ENCODE peak calls at places on chromosomes 4 and X, in five cellular contexts. One of them, this sample, is unnamed.

GRCh38 chr4:78788005-78788889 is 12.1 kb downstream of the BMP2K start:
- DNase-seq in IMR-90: peak
- DNase-seq in A549: no peak
- DNase-seq in HCT116: no peak
- DNase-seq in SK-N-SH: no peak
- DNase-seq in this sample: no peak

GRCh38 chr4:84493092-84493850 is 5.8 kb downstream of the NKX6-1 start:
- DNase-seq in SK-N-SH: peak
- DNase-seq in A549: no peak
- DNase-seq in HCT116: no peak
- DNase-seq in IMR-90: peak
- DNase-seq in this sample: peak

GRCh38 chrX:41333744-41333993 is 293 bp upstream of the DDX3X start:
- DNase-seq in IMR-90: peak
- DNase-seq in SK-N-SH: no peak
- DNase-seq in HCT116: peak
- DNase-seq in A549: peak
- DNase-seq in this sample: no peak

GRCh38 chrX:48648299-48648698 is 35.3 kb upstream of the WAS start:
- DNase-seq in SK-N-SH: peak
- DNase-seq in A549: no peak
- DNase-seq in HCT116: no peak
- DNase-seq in IMR-90: peak
- DNase-seq in this sample: peak

GRCh38 chrX:2691543-2692220 is 587 bp downstream of the CD99 start:
- DNase-seq in HCT116: no peak
- DNase-seq in IMR-90: peak
- DNase-seq in SK-N-SH: no peak
- DNase-seq in A549: peak
- DNase-seq in this sample: no peak

GRCh38 chrX:76279007-76279406 is 106.1 kb downstream of the PBDC1 start:
- DNase-seq in SK-N-SH: peak
- DNase-seq in IMR-90: peak
- DNase-seq in HCT116: peak
- DNase-seq in A549: peak
- DNase-seq in this sample: peak

GRCh38 chrX:50700921-50701320 is 113.1 kb downstream of the SHROOM4 start:
- DNase-seq in HCT116: no peak
- DNase-seq in A549: no peak
- DNase-seq in SK-N-SH: no peak
- DNase-seq in IMR-90: no peak
- DNase-seq in this sample: no peak

GRCh38 chr4:11585506-11585905 is 156.8 kb upstream of the HS3ST1 start:
- DNase-seq in IMR-90: no peak
- DNase-seq in HCT116: peak
- DNase-seq in A549: peak
- DNase-seq in SK-N-SH: no peak
- DNase-seq in this sample: no peak

GRCh38 chrX:47572773-47573333 is 9.4 kb upstream of the TIMP1 start:
- DNase-seq in HCT116: no peak
- DNase-seq in IMR-90: no peak
- DNase-seq in SK-N-SH: no peak
- DNase-seq in A549: no peak
- DNase-seq in this sample: no peak

GRCh38 chr4:185421366-185422124 is 4.2 kb downstream of the UFSP2 start:
- DNase-seq in SK-N-SH: no peak
- DNase-seq in HCT116: no peak
- DNase-seq in A549: no peak
- DNase-seq in IMR-90: peak
- DNase-seq in this sample: no peak

GRCh38 chrX:19334945-19335626 is 8.6 kb upstream of the PDHA1 start:
- DNase-seq in HCT116: peak
- DNase-seq in SK-N-SH: no peak
- DNase-seq in IMR-90: peak
- DNase-seq in A549: peak
- DNase-seq in this sample: no peak

GRCh38 chrX:124863303-124863702 is 456.4 kb upstream of the TEX13C start:
- DNase-seq in SK-N-SH: no peak
- DNase-seq in IMR-90: no peak
- DNase-seq in HCT116: no peak
- DNase-seq in A549: no peak
- DNase-seq in this sample: no peak

GRCh38 chr4:42715807-42716482 is 59.0 kb upstream of the ATP8A1 start:
- DNase-seq in IMR-90: no peak
- DNase-seq in SK-N-SH: no peak
- DNase-seq in HCT116: no peak
- DNase-seq in A549: no peak
- DNase-seq in this sample: no peak

GRCh38 chr4:124953059-124953850 is 240.7 kb upstream of the ANKRD50 start:
- DNase-seq in A549: no peak
- DNase-seq in SK-N-SH: no peak
- DNase-seq in HCT116: no peak
- DNase-seq in IMR-90: peak
- DNase-seq in this sample: no peak

DNA sequence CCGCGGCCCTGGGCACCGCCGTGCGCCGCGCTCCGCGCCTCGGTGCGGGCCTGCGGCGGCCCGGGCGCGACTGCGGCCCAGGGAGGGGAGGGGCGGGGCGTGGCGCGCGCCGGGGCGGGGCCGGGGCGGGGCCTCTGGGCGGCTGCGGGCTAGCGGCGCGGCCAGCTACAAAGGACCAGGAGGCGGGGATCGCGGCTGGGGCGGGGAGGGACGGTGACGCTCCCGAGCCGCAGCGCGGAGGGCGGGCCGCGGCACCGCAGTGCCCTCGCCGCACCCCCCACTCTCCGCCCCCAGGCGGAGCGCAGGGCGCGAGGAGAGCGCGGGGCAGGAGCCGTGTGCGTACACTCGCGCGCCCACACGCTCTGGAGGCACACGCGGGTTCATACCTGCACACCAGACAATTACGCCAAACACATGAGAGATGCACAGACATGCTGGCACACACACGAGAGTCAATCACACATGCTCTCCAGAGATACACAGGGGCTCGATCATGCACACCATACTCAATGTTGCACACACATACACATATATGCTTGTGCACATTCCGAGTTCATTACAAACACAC is at the start of gene CRMP1:
- DNase-seq in IMR-90: no peak
- DNase-seq in A549: no peak
- DNase-seq in SK-N-SH: peak
- DNase-seq in HCT116: no peak
- DNase-seq in this sample: no peak
- TF ChIP-seq RAD21 in IMR-90: no peak
- TF ChIP-seq RAD21 in A549: no peak
- TF ChIP-seq RAD21 in SK-N-SH: no peak
- TF ChIP-seq RAD21 in HCT116: no peak
- TF ChIP-seq RAD21 in this sample: no peak

GRCh38 chrX:21802844-21803243 is 36.6 kb upstream of the MBTPS2 start:
- DNase-seq in HCT116: no peak
- DNase-seq in A549: no peak
- DNase-seq in SK-N-SH: no peak
- DNase-seq in IMR-90: no peak
- DNase-seq in this sample: no peak

GRCh38 chrX:21799767-21800166 is 39.6 kb upstream of the MBTPS2 start:
- DNase-seq in SK-N-SH: no peak
- DNase-seq in HCT116: no peak
- DNase-seq in IMR-90: no peak
- DNase-seq in A549: no peak
- DNase-seq in this sample: no peak

GRCh38 chrX:21802054-21802660 is 37.3 kb upstream of the MBTPS2 start:
- DNase-seq in HCT116: no peak
- DNase-seq in SK-N-SH: no peak
- DNase-seq in A549: no peak
- DNase-seq in IMR-90: no peak
- DNase-seq in this sample: no peak

GRCh38 chrX:21800344-21800770 is 39.1 kb upstream of the MBTPS2 start:
- DNase-seq in IMR-90: peak
- DNase-seq in HCT116: no peak
- DNase-seq in A549: no peak
- DNase-seq in SK-N-SH: no peak
- DNase-seq in this sample: no peak

GRCh38 chrX:21798677-21799219 is 40.7 kb upstream of the MBTPS2 start:
- DNase-seq in IMR-90: peak
- DNase-seq in A549: peak
- DNase-seq in SK-N-SH: no peak
- DNase-seq in HCT116: peak
- DNase-seq in this sample: no peak
- H3K4me2 ChIP-seq in IMR-90: no peak
- H3K4me2 ChIP-seq in A549: no peak
- H3K4me2 ChIP-seq in SK-N-SH: no peak
- H3K4me2 ChIP-seq in HCT116: peak
- H3K4me2 ChIP-seq in this sample: no peak

GRCh38 chrX:152814048-152814447 is 16.5 kb downstream of the CETN2 start:
- DNase-seq in A549: no peak
- DNase-seq in IMR-90: no peak
- DNase-seq in SK-N-SH: no peak
- DNase-seq in HCT116: no peak
- DNase-seq in this sample: no peak

GRCh38 chrX:152813211-152813610 is 17.3 kb downstream of the CETN2 start:
- DNase-seq in A549: no peak
- DNase-seq in SK-N-SH: no peak
- DNase-seq in IMR-90: no peak
- DNase-seq in HCT116: no peak
- DNase-seq in this sample: no peak

GRCh38 chrX:152819271-152819670 is 11.3 kb downstream of the CETN2 start:
- DNase-seq in IMR-90: peak
- DNase-seq in SK-N-SH: no peak
- DNase-seq in A549: no peak
- DNase-seq in HCT116: no peak
- DNase-seq in this sample: no peak

GRCh38 chrX:152819732-152820131 is 10.8 kb downstream of the CETN2 start:
- DNase-seq in IMR-90: peak
- DNase-seq in SK-N-SH: no peak
- DNase-seq in HCT116: no peak
- DNase-seq in A549: no peak
- DNase-seq in this sample: no peak

GRCh38 chrX:152817082-152817744 is 13.3 kb downstream of the CETN2 start:
- DNase-seq in SK-N-SH: peak
- DNase-seq in A549: no peak
- DNase-seq in HCT116: no peak
- DNase-seq in IMR-90: peak
- DNase-seq in this sample: no peak
- TF ChIP-seq RAD21 in SK-N-SH: peak
- TF ChIP-seq RAD21 in A549: peak
- TF ChIP-seq RAD21 in HCT116: peak
- TF ChIP-seq RAD21 in IMR-90: peak
- TF ChIP-seq RAD21 in this sample: peak

GRCh38 chr4:109803924-109804571 is 2.2 kb upstream of the CFI start:
- DNase-seq in HCT116: peak
- DNase-seq in SK-N-SH: peak
- DNase-seq in IMR-90: peak
- DNase-seq in A549: peak
- DNase-seq in this sample: no peak

GRCh38 chr4:109798866-109799265 is 2.9 kb downstream of the CFI start:
- DNase-seq in SK-N-SH: no peak
- DNase-seq in A549: no peak
- DNase-seq in HCT116: no peak
- DNase-seq in IMR-90: no peak
- DNase-seq in this sample: no peak

GRCh38 chr4:109801099-109801789 is 555 bp downstream of the CFI start:
- DNase-seq in IMR-90: no peak
- DNase-seq in A549: no peak
- DNase-seq in HCT116: no peak
- DNase-seq in SK-N-SH: no peak
- DNase-seq in this sample: no peak

GRCh38 chr4:109801895-109802319 is at the start of gene CFI:
- DNase-seq in SK-N-SH: no peak
- DNase-seq in IMR-90: peak
- DNase-seq in HCT116: no peak
- DNase-seq in A549: no peak
- DNase-seq in this sample: no peak
- H3K4me2 ChIP-seq in SK-N-SH: no peak
- H3K4me2 ChIP-seq in IMR-90: no peak
- H3K4me2 ChIP-seq in HCT116: peak
- H3K4me2 ChIP-seq in A549: peak
- H3K4me2 ChIP-seq in this sample: no peak

GRCh38 chr4:113179996-113180395 is 130.5 kb downstream of the ANK2 start:
- DNase-seq in A549: no peak
- DNase-seq in IMR-90: peak
- DNase-seq in SK-N-SH: no peak
- DNase-seq in HCT116: no peak
- DNase-seq in this sample: no peak
- TF ChIP-seq RAD21 in A549: no peak
- TF ChIP-seq RAD21 in IMR-90: no peak
- TF ChIP-seq RAD21 in SK-N-SH: no peak
- TF ChIP-seq RAD21 in HCT116: no peak
- TF ChIP-seq RAD21 in this sample: no peak

DNA sequence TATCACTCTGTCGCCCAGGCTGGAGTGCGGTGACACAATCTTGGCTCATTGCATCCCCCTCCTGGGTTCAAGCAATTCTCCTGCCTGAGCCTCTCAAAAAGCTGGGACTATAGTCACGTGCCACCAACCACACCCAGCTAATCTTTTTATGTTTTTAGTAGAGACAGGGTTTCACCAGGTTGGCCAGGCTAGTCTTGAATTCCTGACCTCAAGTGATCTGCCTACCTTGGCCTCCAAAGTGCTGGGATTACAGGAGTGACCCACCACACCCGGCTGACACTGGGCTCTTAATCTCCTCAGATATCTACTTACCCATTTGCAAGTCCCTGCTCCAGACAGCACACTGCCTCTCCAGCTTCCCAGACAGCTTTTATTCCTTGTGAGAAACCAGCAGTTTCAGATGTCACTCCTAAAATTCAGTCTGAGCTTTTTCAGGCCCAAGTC is 86.8 kb upstream of the SLC34A2 start:
- DNase-seq in SK-N-SH: no peak
- DNase-seq in A549: no peak
- DNase-seq in IMR-90: no peak
- DNase-seq in HCT116: no peak
- DNase-seq in this sample: no peak
- H3K4me2 ChIP-seq in SK-N-SH: no peak
- H3K4me2 ChIP-seq in A549: peak
- H3K4me2 ChIP-seq in IMR-90: no peak
- H3K4me2 ChIP-seq in HCT116: no peak
- H3K4me2 ChIP-seq in this sample: no peak

DNA sequence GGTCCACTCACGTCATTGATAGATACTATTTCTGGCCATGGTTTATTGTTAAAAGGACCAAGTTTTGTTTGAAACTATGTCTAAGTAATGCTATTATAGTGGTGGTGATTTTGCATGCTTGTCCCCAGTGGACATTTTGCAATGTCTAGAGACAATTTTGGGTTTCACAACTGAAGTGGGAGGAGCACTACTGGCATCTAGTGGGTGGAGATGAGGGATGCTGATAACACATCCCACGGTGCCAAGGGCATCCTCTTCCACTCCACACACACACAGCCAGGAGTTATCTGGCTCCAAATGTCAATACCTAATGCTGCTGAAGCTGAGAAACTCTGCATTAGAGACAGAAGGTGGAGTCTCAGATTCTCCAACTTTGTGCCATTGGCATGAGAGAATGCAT is 131.2 kb downstream of the FRMPD4 start:
- DNase-seq in SK-N-SH: no peak
- DNase-seq in IMR-90: no peak
- DNase-seq in A549: no peak
- DNase-seq in HCT116: no peak
- DNase-seq in this sample: no peak
- TF ChIP-seq RAD21 in SK-N-SH: no peak
- TF ChIP-seq RAD21 in IMR-90: no peak
- TF ChIP-seq RAD21 in A549: no peak
- TF ChIP-seq RAD21 in HCT116: no peak
- TF ChIP-seq RAD21 in this sample: peak